ENCODE peak calls at places on chromosomes 4 and X, in four cellular contexts. G, Y, Q and U are unnamed samples.

GRCh38 chrX:115452256-115452655 is 108.7 kb upstream of the PLS3 start:
- DNase-seq in Y (no peak), G (no peak), Q (no peak), U (peak; percentile 1)

GRCh38 chrX:50068293-50068568 is 132.6 kb downstream of the AKAP4 start:
- DNase-seq in Q (no peak), G (no peak), Y (no peak), U (no peak)

GRCh38 chr4:106478152-106478551 is 109.6 kb upstream of the GIMD1 start:
- DNase-seq in Q (no peak), Y (no peak), G (no peak), U (no peak)

GRCh38 chrX:56793533-56794320 is 64.7 kb downstream of the NBDY start:
- DNase-seq in Y (peak; percentile 14), G (peak; percentile 19), Q (no peak), U (no peak)

GRCh38 chrX:129961180-129962083 is 21.0 kb upstream of the BCORL1 start:
- DNase-seq in Y (peak; percentile 76), G (peak; percentile 85), Q (no peak), U (no peak)

GRCh38 chr4:89539374-89539773 is 231.8 kb upstream of the GPRIN3 start:
- DNase-seq in G (no peak), Y (no peak), Q (peak; percentile 75), U (peak; percentile 40)

GRCh38 chrX:1434871-1435240 is 17.9 kb downstream of the ASMTL start:
- DNase-seq in Q (no peak), G (no peak), Y (no peak), U (no peak)

GRCh38 chr4:16226816-16227461 is 668 bp upstream of the TAPT1 start:
- DNase-seq in Y (peak; percentile 75), Q (no peak), G (peak; percentile 84), U (no peak)

GRCh38 chrX:53186363-53186762 is 38.6 kb downstream of the KDM5C start:
- DNase-seq in Y (no peak), G (no peak), Q (no peak), U (no peak)

GRCh38 chrX:22320236-22320635 is 47.5 kb downstream of the CBLL2 start:
- DNase-seq in Q (no peak), G (no peak), Y (no peak), U (no peak)

GRCh38 chr4:169098054-169098896 is 88.2 kb upstream of the CBR4 start:
- DNase-seq in Y (no peak), Q (no peak), G (no peak), U (no peak)

GRCh38 chr4:57425610-57426009 is 315.4 kb upstream of the IGFBP7 start:
- DNase-seq in Y (no peak), G (no peak), Q (no peak), U (no peak)

GRCh38 chr4:75920327-75920726 is 18.1 kb upstream of the PPEF2 start:
- DNase-seq in G (no peak), Y (no peak), Q (no peak), U (no peak)

GRCh38 chr4:74088396-74088795 is 10.6 kb downstream of the CXCL2 start:
- DNase-seq in Q (no peak), G (no peak), Y (no peak), U (no peak)

GRCh38 chr4:7773401-7774187 is 166.1 kb downstream of the AFAP1 start:
- DNase-seq in Q (no peak), Y (no peak), G (peak; percentile 51), U (no peak)

GRCh38 chr4:61555789-61556188 is 355.7 kb downstream of the ADGRL3 start:
- DNase-seq in Y (no peak), Q (no peak), G (no peak), U (no peak)

GRCh38 chrX:45765726-45766125 is 565.0 kb upstream of the DIPK2B start:
- DNase-seq in Q (no peak), Y (no peak), G (no peak), U (no peak)

GRCh38 chrX:132953358-132953757 is 5.1 kb downstream of the HS6ST2 start:
- DNase-seq in Q (no peak), Y (no peak), G (no peak), U (no peak)

GRCh38 chrX:47218920-47219815 is 687 bp downstream of the CDK16 start:
- DNase-seq in Q (no peak), Y (peak; percentile 62), G (peak; percentile 79), U (no peak)

GRCh38 chr4:35063171-35063570 is 1181.1 kb downstream of the ARAP2 start:
- DNase-seq in Y (no peak), G (no peak), Q (no peak), U (no peak)

GRCh38 chr4:82380344-82380743 is 6.6 kb upstream of the HNRNPD start:
- DNase-seq in Y (no peak), Q (no peak), G (no peak), U (no peak)

GRCh38 chrX:13741695-13742094 is 7.1 kb downstream of the OFD1 start:
- DNase-seq in Y (no peak), Q (no peak), G (no peak), U (no peak)

GRCh38 chr4:189792819-189793618 is 147.7 kb upstream of the FRG1 start:
- DNase-seq in Y (peak; percentile 64), G (peak; percentile 79), Q (peak; percentile 11), U (peak; percentile 21)

GRCh38 chr4:7941111-7942018 is 1.7 kb upstream of the AFAP1 start:
- DNase-seq in Y (no peak), G (no peak), Q (no peak), U (no peak)

GRCh38 chr4:135739354-135739753 is 1537.8 kb upstream of the PABPC4L start:
- DNase-seq in Y (no peak), Q (no peak), G (no peak), U (no peak)

GRCh38 chrX:46444011-46444410 is 101.2 kb downstream of the ZNF674 start:
- DNase-seq in G (no peak), Q (peak; percentile 73), Y (no peak), U (peak; percentile 63)

GRCh38 chr4:93771640-93772411 is 56.7 kb upstream of the ATOH1 start:
- DNase-seq in Q (no peak), Y (no peak), G (no peak), U (no peak)

GRCh38 chr4:93767917-93768316 is 60.6 kb upstream of the ATOH1 start:
- DNase-seq in Y (no peak), G (no peak), Q (no peak), U (no peak)

GRCh38 chr4:93775551-93775950 is 53.0 kb upstream of the ATOH1 start:
- DNase-seq in G (no peak), Q (no peak), Y (no peak), U (no peak)

GRCh38 chr4:93772858-93773257 is 55.7 kb upstream of the ATOH1 start:
- DNase-seq in Q (no peak), Y (no peak), G (no peak), U (no peak)

GRCh38 chr4:93770201-93770600 is 58.4 kb upstream of the ATOH1 start:
- DNase-seq in G (no peak), Q (no peak), Y (no peak), U (no peak)
- H3K4me3 ChIP-seq in G (no peak overlapping the region), Q (no peak overlapping the region), Y (no peak overlapping the region), U (no peak overlapping the region)

GRCh38 chr4:83860200-83860599 is 324.3 kb downstream of the GPAT3 start:
- DNase-seq in Y (no peak), Q (no peak), G (no peak), U (no peak)
- H3K4me3 ChIP-seq in Y (no peak overlapping the region), Q (no peak overlapping the region), G (no peak overlapping the region), U (no peak overlapping the region)

GRCh38 chr4:18314731-18315130 is 293.2 kb upstream of the LCORL start:
- DNase-seq in G (no peak), Y (no peak), Q (no peak), U (no peak)

GRCh38 chr4:18322111-18322510 is 300.6 kb upstream of the LCORL start:
- DNase-seq in Q (no peak), Y (no peak), G (no peak), U (no peak)

GRCh38 chr4:18319456-18319855 is 297.9 kb upstream of the LCORL start:
- DNase-seq in Q (no peak), Y (no peak), G (no peak), U (no peak)

GRCh38 chr4:18318682-18319410 is 297.3 kb upstream of the LCORL start:
- DNase-seq in Q (no peak), G (no peak), Y (peak; percentile 58), U (no peak)
- H3K4me3 ChIP-seq in Q (no peak overlapping the region), G (no peak overlapping the region), Y (no peak overlapping the region), U (no peak overlapping the region)

GRCh38 chrX:67784712-67785111 is 240.9 kb downstream of the AR start:
- DNase-seq in Q (no peak), Y (no peak), G (no peak), U (no peak)

GRCh38 chrX:67777148-67777547 is 233.3 kb downstream of the AR start:
- DNase-seq in G (no peak), Q (no peak), Y (no peak), U (no peak)

GRCh38 chrX:67780694-67781109 is 236.9 kb downstream of the AR start:
- DNase-seq in Y (peak; percentile 56), G (peak; percentile 72), Q (peak; percentile 92), U (peak; percentile 87)

GRCh38 chrX:67779099-67779498 is 235.3 kb downstream of the AR start:
- DNase-seq in Y (no peak), G (peak; percentile 56), Q (no peak), U (no peak)

GRCh38 chrX:67781132-67781531 is 237.3 kb downstream of the AR start:
- DNase-seq in Y (no peak), G (no peak), Q (no peak), U (no peak)
- H3K4me3 ChIP-seq in Y (no peak overlapping the region), G (no peak overlapping the region), Q (no peak overlapping the region), U (no peak overlapping the region)

DNA sequence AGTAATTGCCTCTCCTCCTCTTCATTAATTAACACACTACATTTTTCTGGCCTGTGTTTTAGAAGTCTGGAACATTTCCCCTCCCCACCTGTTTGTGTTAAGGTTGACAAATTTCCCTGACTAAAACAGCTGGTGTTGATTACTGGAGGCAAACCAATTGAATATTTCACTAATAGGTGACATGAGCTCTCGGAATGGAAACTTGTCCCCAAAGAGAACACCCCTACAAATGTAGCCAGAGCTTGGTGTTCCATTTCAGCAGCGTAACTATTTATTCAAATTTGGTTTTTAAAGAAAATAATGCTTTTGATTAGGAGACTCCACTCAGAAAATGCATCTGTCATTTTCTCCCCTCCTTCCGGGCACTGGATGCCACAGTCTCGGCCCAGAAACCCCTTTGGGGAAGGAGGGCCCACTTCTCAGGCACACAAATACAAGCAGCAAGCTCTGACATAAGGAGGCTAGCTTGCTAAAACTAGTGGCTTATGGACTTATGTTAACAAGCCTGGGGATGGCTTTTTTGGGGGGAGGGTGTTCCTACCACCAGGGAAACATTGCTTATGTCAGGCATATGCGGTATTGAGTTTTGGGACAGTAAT is 2.2 kb downstream of the RNF150 start:
- DNase-seq in G (no peak), Q (no peak), Y (no peak), U (no peak)
- H3K4me3 ChIP-seq in G (no peak overlapping the region), Q (peak overlapping the region; percentile 92), Y (no peak overlapping the region), U (peak overlapping the region; percentile 80)

GRCh38 chr4:123351713-123352112 is 44.9 kb upstream of the SPRY1 start:
- DNase-seq in Q (no peak), G (no peak), Y (peak; percentile 34), U (no peak)
- H3K4me3 ChIP-seq in Q (no peak overlapping the region), G (no peak overlapping the region), Y (no peak overlapping the region), U (no peak overlapping the region)